ENCODE peak calls at places on chromosomes 13 and 19, in seven cellular contexts. Y is hepatocyte, I is left lung, J is chondrocyte, V is BJ, M is neural crest cell, G is B cell. H is an unnamed sample.

GRCh38 chr13:50106559-50106958 is 91.3 kb downstream of the KCNRG start:
- DNase-seq in V (no peak), J (no peak), Y (no peak), M (no peak), I (no peak), G (peak), H (no peak)

GRCh38 chr13:51148952-51149573 is 38.0 kb upstream of the C13orf42 start:
- DNase-seq in I (no peak), V (no peak), M (peak), G (no peak), J (no peak), Y (peak), H (peak)

GRCh38 chr19:19539738-19540703 is 2.0 kb downstream of the CILP2 start:
- DNase-seq in I (peak), Y (peak), J (peak), M (no peak), G (peak), V (no peak), H (no peak)

GRCh38 chr19:37551123-37551993 is 43.2 kb downstream of the ZNF571 start:
- DNase-seq in J (no peak), Y (no peak), M (no peak), I (no peak), G (peak), V (peak), H (peak)

GRCh38 chr13:72726721-72727416 is 560 bp downstream of the MZT1 start:
- DNase-seq in G (peak), J (peak), V (no peak), Y (peak), I (no peak), M (no peak), H (peak)

GRCh38 chr13:34779171-34779570 is 162.9 kb upstream of the NBEA start:
- DNase-seq in M (no peak), Y (no peak), G (no peak), I (no peak), J (no peak), V (no peak), H (no peak)

GRCh38 chr19:39679791-39680168 is 24.1 kb downstream of the LGALS16 start:
- DNase-seq in I (no peak), Y (no peak), J (no peak), G (no peak), V (no peak), M (no peak), H (no peak)

GRCh38 chr13:95137096-95137495 is 164.2 kb downstream of the ABCC4 start:
- DNase-seq in J (no peak), Y (no peak), V (no peak), G (no peak), I (no peak), M (no peak), H (no peak)

GRCh38 chr13:80630685-80631121 is 289.8 kb upstream of the SPRY2 start:
- DNase-seq in M (no peak), Y (no peak), I (no peak), J (no peak), V (no peak), G (no peak), H (no peak)

GRCh38 chr13:91817250-91817649 is 418.8 kb downstream of the GPC5 start:
- DNase-seq in I (no peak), Y (peak), M (no peak), J (no peak), G (no peak), V (no peak), H (no peak)
- TF ChIP-seq CTCF in I (peak), Y (peak), M (peak), J (peak), G (no peak), V (no peak), H (no peak)

GRCh38 chr19:15025237-15025636 is 24.0 kb upstream of the CASP14 start:
- DNase-seq in Y (no peak), J (no peak), V (no peak), I (no peak), G (no peak), M (no peak), H (no peak)
- TF ChIP-seq CTCF in Y (no peak), J (peak), V (no peak), I (no peak), G (no peak), M (peak), H (no peak)

DNA sequence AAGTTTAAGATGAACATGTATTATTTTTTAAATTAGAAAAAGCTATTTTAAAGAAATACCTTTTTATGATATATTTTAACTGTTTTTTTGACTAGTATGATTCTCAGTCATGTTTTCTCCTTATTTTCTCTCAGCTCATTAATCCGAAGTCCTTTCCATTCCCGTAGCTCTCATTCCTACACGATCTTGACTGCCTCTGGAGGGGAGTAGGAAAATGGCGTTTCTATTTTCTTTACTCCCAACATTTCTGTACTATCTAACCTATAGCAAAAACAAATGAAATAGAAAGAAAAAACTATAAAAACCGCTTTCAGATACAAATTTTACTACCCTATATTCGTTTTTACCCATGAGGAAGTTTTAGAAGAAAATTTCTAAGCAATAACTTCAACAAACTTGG is 343.8 kb downstream of the RBM26 start:
- DNase-seq in Y (no peak), M (no peak), I (no peak), J (no peak), V (no peak), G (no peak), H (no peak)
- TF ChIP-seq CTCF in Y (no peak), M (peak), I (no peak), J (no peak), V (no peak), G (no peak), H (no peak)

DNA sequence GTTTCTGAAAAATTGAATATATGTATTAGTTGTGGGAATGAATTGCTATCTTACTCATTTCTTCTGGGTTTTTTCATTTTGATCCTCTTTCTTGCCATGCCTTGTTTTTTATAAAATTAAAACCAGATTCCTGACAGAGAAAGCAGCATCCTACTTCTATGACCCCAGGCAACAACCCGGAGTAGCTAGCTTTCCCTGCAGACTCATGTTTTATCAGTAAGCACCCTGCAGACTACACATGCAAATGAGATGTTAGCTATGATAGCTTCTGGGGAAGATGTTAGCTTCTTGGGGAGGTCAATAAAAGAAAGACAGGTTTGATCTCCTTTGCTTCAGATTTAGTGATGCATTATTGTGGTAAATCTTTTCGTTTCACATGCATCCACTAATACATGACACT is 1598.6 kb downstream of the SLITRK5 start:
- DNase-seq in Y (no peak), G (no peak), M (no peak), V (no peak), J (no peak), I (no peak), H (no peak)
- TF ChIP-seq CTCF in Y (no peak), G (no peak), M (no peak), V (no peak), J (no peak), I (no peak), H (no peak)

DNA sequence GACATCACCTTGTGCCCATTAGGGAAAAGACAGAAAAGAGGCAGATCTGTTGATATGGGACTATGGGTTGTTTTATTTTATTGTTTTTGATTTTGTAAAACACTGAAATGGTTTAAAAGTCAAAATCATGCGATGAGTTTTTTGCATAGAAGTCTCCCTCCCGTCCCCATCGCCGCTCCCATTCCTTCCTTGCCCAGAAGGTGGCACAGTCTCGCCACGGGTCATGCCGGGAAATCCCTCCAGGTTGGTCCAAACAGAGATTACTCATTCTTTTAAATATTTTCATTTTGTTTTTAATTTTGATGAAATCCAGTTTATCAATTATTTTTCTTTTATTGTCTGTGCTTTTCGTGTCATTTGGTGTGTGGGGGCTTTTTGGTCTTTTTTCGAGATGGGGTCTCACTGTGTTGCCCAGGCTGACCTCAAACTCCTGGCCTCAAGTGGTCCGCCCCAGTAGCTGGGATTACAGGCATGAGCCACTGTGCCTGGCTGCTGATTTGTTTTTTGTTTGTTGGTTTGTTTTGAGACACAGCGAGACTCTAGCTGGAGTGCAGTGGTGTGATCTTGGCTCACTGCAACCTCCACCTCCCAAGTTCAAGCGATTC is 9.2 kb downstream of the PGPEP1 start:
- DNase-seq in J (no peak), Y (peak), V (no peak), M (peak), G (peak), I (peak), H (peak)
- TF ChIP-seq CTCF in J (peak), Y (peak), V (peak), M (peak), G (peak), I (peak), H (peak)

GRCh38 chr19:623974-624373 is 9.4 kb downstream of the POLRMT start:
- DNase-seq in M (no peak), V (peak), G (no peak), J (peak), Y (no peak), I (no peak), H (no peak)
- TF ChIP-seq CTCF in M (no peak), V (no peak), G (no peak), J (no peak), Y (no peak), I (no peak), H (no peak)

GRCh38 chr19:49073514-49074378 is 1.2 kb upstream of the KCNA7 start:
- DNase-seq in V (no peak), J (no peak), G (peak), M (no peak), Y (no peak), I (no peak), H (no peak)
- TF ChIP-seq CTCF in V (peak), J (peak), G (no peak), M (peak), Y (no peak), I (no peak), H (no peak)

DNA sequence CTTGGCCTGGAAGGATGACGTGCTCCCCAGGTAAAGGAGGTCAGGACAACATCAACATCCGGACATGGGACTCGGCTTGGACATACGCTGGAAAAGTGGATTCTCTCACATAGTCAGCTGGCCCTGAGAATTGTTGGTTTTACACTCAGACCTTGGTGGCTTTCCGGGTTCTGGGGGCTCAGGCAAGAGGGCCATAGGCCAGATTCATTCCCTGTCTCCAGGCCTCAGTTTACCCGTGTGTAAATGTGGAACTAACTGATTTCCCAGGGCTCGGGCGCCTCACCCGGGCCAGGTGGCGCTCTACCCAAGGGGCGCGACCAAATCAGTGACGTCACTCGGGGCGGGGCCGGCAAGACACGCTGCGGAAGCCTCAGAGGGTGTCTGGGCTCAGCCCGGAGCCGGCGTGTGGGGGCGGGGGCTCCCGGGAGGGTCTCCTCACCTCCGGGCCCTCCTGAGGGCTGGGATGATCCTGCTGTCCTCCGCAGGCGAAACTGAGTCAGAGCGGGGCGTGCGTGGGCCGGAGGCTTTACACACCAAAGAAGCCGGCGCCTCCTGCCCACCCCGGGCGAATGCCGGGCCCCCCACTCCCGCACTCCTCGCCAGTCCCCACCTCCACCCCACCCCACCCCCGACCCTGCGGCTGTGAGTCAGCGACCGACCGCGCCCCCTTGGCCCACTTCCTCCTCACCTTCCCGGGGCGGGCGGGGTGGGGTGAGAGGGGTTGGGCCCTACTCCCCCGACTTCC is 861 bp upstream of the VASP start:
- DNase-seq in Y (peak), V (no peak), J (no peak), M (peak), I (peak), G (peak), H (peak)
- TF ChIP-seq CTCF in Y (peak), V (peak), J (peak), M (peak), I (peak), G (peak), H (no peak)

H was measured in endothelial cell.